ENCODE peak calls at places on chromosome 14, in four cellular contexts. A is upper lobe of right lung, J is fibroblast of lung, X is neural progenitor cell. H is an unnamed sample. For H3K36me3 and H3K4me1, the result is how much of the 10 kb centered on the place peaks cover.

GRCh38 chr14:24079521-24080141 is 8.3 kb downstream of the CPNE6 start:
- DNase-seq in A (no peak), J (no peak), X (peak), H (no peak)

GRCh38 chr14:28101992-28102391 is 664.6 kb upstream of the FOXG1 start:
- DNase-seq in A (no peak), J (peak), X (no peak), H (no peak)

GRCh38 chr14:57400556-57401494 is 10.4 kb downstream of the NAA30 start:
- DNase-seq in A (no peak), J (no peak), X (no peak), H (no peak)

GRCh38 chr14:96071561-96071960 is 32.4 kb downstream of the C14orf132 start:
- DNase-seq in A (no peak), J (no peak), X (no peak), H (no peak)

GRCh38 chr14:91473046-91473445 is 37.1 kb downstream of the PPP4R3A start:
- DNase-seq in A (no peak), J (no peak), X (no peak), H (no peak)

GRCh38 chr14:51394804-51395203 is 154.8 kb downstream of the TMX1 start:
- DNase-seq in A (no peak), J (no peak), X (no peak), H (no peak)

GRCh38 chr14:100691395-100692025 is 35.2 kb upstream of the DLK1 start:
- DNase-seq in A (no peak), J (no peak), X (no peak), H (no peak)

GRCh38 chr14:63454863-63455622 is 88.1 kb downstream of the PPP2R5E start:
- DNase-seq in A (no peak), J (peak), X (no peak), H (no peak)

GRCh38 chr14:54364555-54365415 is 32.0 kb upstream of the CDKN3 start:
- DNase-seq in A (no peak), J (peak), X (no peak), H (peak)

GRCh38 chr14:100806386-100806785 is 19.5 kb upstream of the MEG3 start:
- DNase-seq in A (no peak), J (no peak), X (no peak), H (no peak)

GRCh38 chr14:23865502-23865901 is 88.1 kb upstream of the DHRS4 start:
- DNase-seq in A (no peak), J (peak), X (no peak), H (no peak)

GRCh38 chr14:89279649-89280232 is 137.3 kb downstream of the FOXN3 start:
- DNase-seq in A (no peak), J (no peak), X (no peak), H (no peak)

GRCh38 chr14:91113829-91114078 is at the start of gene DGLUCY:
- DNase-seq in A (peak), J (peak), X (no peak), H (peak)

GRCh38 chr14:72515779-72516770 is 377.8 kb downstream of the DPF3 start:
- DNase-seq in A (no peak), J (peak), X (no peak), H (peak)

GRCh38 chr14:72519543-72519942 is 374.4 kb downstream of the DPF3 start:
- DNase-seq in A (no peak), J (no peak), X (no peak), H (no peak)

GRCh38 chr14:72518809-72519377 is 375.0 kb downstream of the DPF3 start:
- DNase-seq in A (no peak), J (peak), X (no peak), H (no peak)

GRCh38 chr14:72516936-72517408 is 376.9 kb downstream of the DPF3 start:
- DNase-seq in A (no peak), J (peak), X (peak), H (peak)

GRCh38 chr14:72517736-72518135 is 376.2 kb downstream of the DPF3 start:
- DNase-seq in A (no peak), J (no peak), X (no peak), H (no peak)
- TF ChIP-seq CTCF in A (no peak), J (no peak), X (no peak), H (no peak)

DNA sequence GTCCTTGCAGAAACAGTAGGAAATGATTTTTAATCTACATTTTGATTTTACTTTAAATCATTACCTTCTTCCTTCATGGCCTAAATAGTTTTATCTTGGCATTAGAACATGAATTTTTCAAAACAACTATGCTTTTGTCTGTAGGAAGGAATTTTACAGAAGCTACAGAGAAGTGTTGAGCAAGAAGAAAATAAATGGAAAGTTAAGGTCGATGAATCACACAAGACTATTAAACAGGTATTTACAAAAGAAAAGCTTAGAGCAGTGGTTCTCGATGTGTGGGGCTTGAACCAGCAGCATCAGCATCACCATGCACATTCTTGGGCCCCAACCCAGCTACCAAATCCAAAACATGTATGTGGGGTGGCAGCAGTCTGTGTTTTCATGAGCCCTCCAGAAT is 91.6 kb downstream of the KTN1 start:
- DNase-seq in A (no peak), J (peak), X (no peak), H (no peak)
- H3K36me3 ChIP-seq in A (half or more), J (under half), X (under half), H (under half)

DNA sequence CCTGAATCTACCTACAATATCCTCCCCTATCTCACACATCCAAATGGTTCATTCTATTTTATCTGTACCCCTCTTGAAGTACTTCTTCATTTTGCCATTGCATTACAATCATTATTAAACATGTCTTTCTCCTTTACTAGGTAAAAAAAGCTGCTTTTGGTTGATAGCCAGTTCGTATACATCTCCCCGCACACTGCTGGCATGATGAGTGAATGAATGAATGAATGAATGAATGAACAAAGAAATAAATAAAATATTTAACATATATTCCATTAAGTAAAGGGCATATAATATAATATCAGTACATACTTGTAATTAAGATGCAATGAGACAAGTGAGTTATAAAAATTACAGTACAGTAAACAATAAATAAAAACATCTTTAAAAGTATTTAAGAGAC is 298 bp upstream of the GPR65 start:
- DNase-seq in A (no peak), J (no peak), X (no peak), H (no peak)
- H3K4me1 ChIP-seq in A (under half), J (under half), X (under half), H (under half)

GRCh38 chr14:102015771-102016170 is 51.4 kb downstream of the DYNC1H1 start:
- DNase-seq in A (no peak), J (no peak), X (no peak), H (no peak)

GRCh38 chr14:102019141-102019540 is 54.8 kb downstream of the DYNC1H1 start:
- DNase-seq in A (no peak), J (no peak), X (no peak), H (no peak)

GRCh38 chr14:102018251-102018650 is 53.9 kb downstream of the DYNC1H1 start:
- DNase-seq in A (no peak), J (no peak), X (no peak), H (no peak)

GRCh38 chr14:102015045-102015685 is 50.8 kb downstream of the DYNC1H1 start:
- DNase-seq in A (no peak), J (no peak), X (no peak), H (no peak)

GRCh38 chr14:102016420-102017090 is 52.2 kb downstream of the DYNC1H1 start:
- DNase-seq in A (no peak), J (no peak), X (no peak), H (no peak)
- TF ChIP-seq CTCF in A (no peak), J (no peak), X (no peak), H (no peak)

DNA sequence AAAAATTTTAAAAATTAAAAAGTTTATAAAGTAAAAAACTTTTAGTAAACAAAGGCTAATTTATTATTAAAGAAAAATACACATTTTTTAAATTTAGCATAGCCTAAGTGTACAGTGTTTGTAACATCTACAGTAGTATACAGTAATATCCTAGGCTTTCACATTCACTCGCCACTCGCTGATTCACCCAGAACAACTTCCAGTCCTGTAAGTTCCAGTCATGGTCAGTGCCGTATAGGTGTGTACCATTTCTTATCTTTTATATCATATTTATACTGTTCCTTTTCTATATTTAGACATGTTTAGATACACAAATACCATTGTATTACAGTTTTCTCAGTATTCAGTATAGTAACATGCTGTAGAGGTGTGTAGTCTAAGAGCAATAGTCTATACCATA is 28.9 kb downstream of the HEATR5A start:
- DNase-seq in A (no peak), J (no peak), X (no peak), H (no peak)
- H3K36me3 ChIP-seq in A (under half), J (under half), X (under half), H (under half)

GRCh38 chr14:61581955-61582615 is 113.2 kb upstream of the HIF1A start:
- DNase-seq in A (no peak), J (peak), X (no peak), H (no peak)
- H3K4me1 ChIP-seq in A (under half), J (under half), X (under half), H (under half)

DNA sequence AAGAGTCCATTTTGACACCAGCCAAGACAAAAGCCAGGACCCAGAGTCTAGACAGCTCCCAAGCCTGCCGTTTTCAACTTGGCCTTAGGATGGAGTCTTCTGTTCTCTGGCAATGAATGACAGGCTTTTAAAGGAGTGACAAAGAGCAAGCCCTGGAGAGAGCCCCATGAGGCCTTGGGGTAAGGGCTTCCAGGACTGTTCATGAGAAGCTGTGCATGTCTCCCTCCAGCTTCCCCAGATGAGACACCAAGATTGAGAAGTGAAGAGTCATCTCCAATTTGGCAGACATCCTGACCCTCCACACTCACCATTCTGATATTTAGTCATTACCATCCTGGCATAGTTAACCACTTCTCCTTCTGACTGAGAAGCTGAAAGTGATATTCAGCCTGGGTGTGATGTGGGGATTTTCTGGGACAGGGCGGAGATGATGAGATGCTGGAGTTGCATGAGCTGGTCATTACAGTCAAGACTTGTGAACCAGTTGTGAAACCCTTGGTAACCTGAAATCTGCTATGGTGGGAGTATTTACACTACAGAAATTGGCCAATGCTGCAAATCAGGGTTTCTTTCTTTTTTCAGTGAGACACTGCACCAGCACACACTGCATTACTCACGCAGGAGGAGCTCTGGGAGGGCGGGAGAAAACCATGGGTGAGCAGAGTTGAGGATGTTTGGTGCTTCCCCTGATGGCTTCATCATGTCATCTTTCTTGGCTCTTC is 77.8 kb downstream of the VCPKMT start:
- DNase-seq in A (no peak), J (peak), X (no peak), H (no peak)
- TF ChIP-seq CTCF in A (no peak), J (no peak), X (no peak), H (no peak)

DNA sequence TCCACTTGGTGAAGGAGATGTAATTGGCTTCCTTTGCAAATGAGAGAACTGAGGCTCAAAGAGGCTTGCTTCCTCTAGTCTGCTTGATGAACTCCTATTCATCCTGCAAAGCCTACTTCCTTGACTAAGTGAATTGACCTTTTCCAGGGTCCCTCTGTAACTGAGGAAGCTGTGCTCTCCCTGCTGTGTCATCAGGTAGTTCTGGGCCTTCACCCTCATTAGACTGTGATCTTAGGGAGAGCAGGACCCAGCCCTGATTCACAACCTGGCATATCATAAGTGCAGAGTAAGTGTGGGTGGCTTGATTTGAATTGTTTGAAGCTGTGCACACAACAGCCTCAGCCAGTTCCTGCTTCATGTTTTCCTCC is 16.3 kb downstream of the ASB2 start:
- DNase-seq in A (no peak), J (peak), X (no peak), H (no peak)
- H3K36me3 ChIP-seq in A (under half), J (under half), X (under half), H (under half)

GRCh38 chr14:71619472-71619871 is 312.8 kb upstream of the RGS6 start:
- DNase-seq in A (no peak), J (no peak), X (no peak), H (no peak)
- H3K4me1 ChIP-seq in A (under half), J (under half), X (under half), H (under half)

H was measured in heart right ventricle.